ENCODE peak calls at places on chromosome 9, in eight cellular contexts. J, W, Y, M, T, S, K and P are unnamed samples.

GRCh38 chr9:104843644-104844226 is 79.8 kb downstream of the NIPSNAP3B start:
- DNase-seq in J (no peak), W (no peak), Y (no peak), M (no peak), T (no peak), S (no peak), K (no peak), P (no peak)

GRCh38 chr9:115170674-115171073 is 52.7 kb upstream of the TNC start:
- DNase-seq in J (no peak), W (no peak), Y (no peak), M (peak), T (no peak), S (no peak), K (no peak), P (peak)

GRCh38 chr9:132993511-132993939 is 15.0 kb downstream of the GFI1B start:
- DNase-seq in J (no peak), W (no peak), Y (no peak), M (peak), T (no peak), S (no peak), K (peak), P (no peak)

GRCh38 chr9:97840521-97840920 is 12.5 kb upstream of the FOXE1 start:
- DNase-seq in J (no peak), W (no peak), Y (no peak), M (peak), T (no peak), S (no peak), K (no peak), P (no peak)

GRCh38 chr9:125650271-125650737 is 56.7 kb downstream of the MAPKAP1 start:
- DNase-seq in J (no peak), W (peak), Y (no peak), M (peak), T (no peak), S (no peak), K (no peak), P (peak)

GRCh38 chr9:108543251-108543768 is 312.5 kb downstream of the ACTL7B start:
- DNase-seq in J (no peak), W (peak), Y (no peak), M (peak), T (no peak), S (no peak), K (no peak), P (no peak)

GRCh38 chr9:4192450-4192849 is 107.4 kb downstream of the GLIS3 start:
- DNase-seq in J (no peak), W (no peak), Y (no peak), M (no peak), T (no peak), S (no peak), K (no peak), P (no peak)

GRCh38 chr9:108704156-108704852 is 151.5 kb downstream of the ACTL7B start:
- DNase-seq in J (no peak), W (no peak), Y (no peak), M (peak), T (no peak), S (no peak), K (no peak), P (no peak)

GRCh38 chr9:113645224-113645971 is 181.9 kb downstream of the RGS3 start:
- DNase-seq in J (no peak), W (no peak), Y (no peak), M (no peak), T (no peak), S (no peak), K (no peak), P (no peak)

GRCh38 chr9:79662553-79662956 is 90.8 kb downstream of the TLE4 start:
- DNase-seq in J (no peak), W (no peak), Y (no peak), M (no peak), T (no peak), S (no peak), K (no peak), P (no peak)

GRCh38 chr9:135030711-135031245 is 56.7 kb upstream of the OLFM1 start:
- DNase-seq in J (no peak), W (no peak), Y (no peak), M (no peak), T (no peak), S (no peak), K (no peak), P (no peak)

GRCh38 chr9:33329117-33329563 is 38.8 kb downstream of the NFX1 start:
- DNase-seq in J (no peak), W (no peak), Y (peak), M (peak), T (no peak), S (peak), K (no peak), P (peak)

GRCh38 chr9:90847971-90848370 is 46.4 kb downstream of the SYK start:
- DNase-seq in J (no peak), W (no peak), Y (no peak), M (no peak), T (no peak), S (no peak), K (no peak), P (no peak)

GRCh38 chr9:132027752-132028666 is 51.7 kb downstream of the MED27 start:
- DNase-seq in J (no peak), W (no peak), Y (no peak), M (peak), T (no peak), S (no peak), K (no peak), P (no peak)

GRCh38 chr9:76516350-76516749 is 57.4 kb downstream of the GCNT1 start:
- DNase-seq in J (no peak), W (no peak), Y (no peak), M (peak), T (no peak), S (no peak), K (no peak), P (no peak)

GRCh38 chr9:22528485-22528884 is 81.9 kb downstream of the DMRTA1 start:
- DNase-seq in J (no peak), W (no peak), Y (no peak), M (no peak), T (no peak), S (no peak), K (no peak), P (no peak)

GRCh38 chr9:76562511-76562911 is 103.5 kb downstream of the GCNT1 start:
- DNase-seq in J (no peak), W (peak), Y (no peak), M (peak), T (no peak), S (no peak), K (no peak), P (no peak)

GRCh38 chr9:127360829-127361228 is 36.1 kb upstream of the SLC2A8 start:
- DNase-seq in J (no peak), W (peak), Y (no peak), M (peak), T (no peak), S (no peak), K (peak), P (no peak)

GRCh38 chr9:30507166-30507565 is 1877.3 kb upstream of the ACO1 start:
- DNase-seq in J (no peak), W (no peak), Y (no peak), M (no peak), T (no peak), S (no peak), K (no peak), P (no peak)

GRCh38 chr9:138011951-138012500 is 134.4 kb downstream of the CACNA1B start:
- DNase-seq in J (no peak), W (no peak), Y (no peak), M (no peak), T (no peak), S (no peak), K (no peak), P (no peak)
- TF ChIP-seq CTCF in J (no peak), W (no peak), Y (no peak), M (no peak), T (no peak), S (no peak), K (no peak), P (no peak)

GRCh38 chr9:2816476-2817141 is 27.3 kb downstream of the PUM3 start:
- DNase-seq in J (no peak), W (no peak), Y (no peak), M (peak), T (no peak), S (peak), K (no peak), P (no peak)

GRCh38 chr9:2817987-2818386 is 25.9 kb downstream of the PUM3 start:
- DNase-seq in J (no peak), W (no peak), Y (no peak), M (peak), T (no peak), S (no peak), K (no peak), P (peak)

GRCh38 chr9:2819165-2819564 is 24.7 kb downstream of the PUM3 start:
- DNase-seq in J (no peak), W (no peak), Y (no peak), M (no peak), T (no peak), S (no peak), K (no peak), P (no peak)

GRCh38 chr9:2815661-2816060 is 28.2 kb downstream of the PUM3 start:
- DNase-seq in J (no peak), W (no peak), Y (no peak), M (no peak), T (no peak), S (no peak), K (no peak), P (no peak)

GRCh38 chr9:2818486-2819121 is 25.3 kb downstream of the PUM3 start:
- DNase-seq in J (no peak), W (no peak), Y (no peak), M (no peak), T (no peak), S (no peak), K (no peak), P (no peak)
- H3K4me3 ChIP-seq in J (no peak), W (no peak), Y (no peak), M (no peak), T (no peak), S (no peak), K (no peak), P (no peak)

DNA sequence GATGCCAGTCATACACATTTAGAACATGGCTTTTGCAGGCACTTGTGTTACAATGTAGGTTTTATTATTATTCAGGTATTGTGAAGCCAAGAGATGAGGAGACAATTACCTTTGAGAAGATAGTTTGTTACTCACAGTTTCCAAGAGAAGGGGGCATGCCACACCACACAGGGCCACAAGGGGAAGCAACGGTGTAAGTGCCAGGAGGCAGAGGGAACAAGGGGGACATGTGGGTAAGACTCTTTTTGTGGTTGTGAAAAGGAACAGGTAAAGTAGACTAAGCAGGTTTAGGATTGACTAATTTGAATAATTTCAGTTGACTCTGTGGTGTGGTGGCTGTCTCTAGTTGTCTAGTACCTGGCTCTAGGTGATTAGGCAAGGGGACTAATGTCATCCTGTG is 191.2 kb downstream of the TRPM6 start:
- DNase-seq in J (no peak), W (no peak), Y (no peak), M (no peak), T (no peak), S (no peak), K (no peak), P (no peak)
- TF ChIP-seq CTCF in J (no peak), W (peak), Y (no peak), M (peak), T (no peak), S (no peak), K (no peak), P (no peak)

GRCh38 chr9:129885018-129885669 is 49.9 kb downstream of the USP20 start:
- DNase-seq in J (peak), W (peak), Y (no peak), M (no peak), T (peak), S (peak), K (peak), P (no peak)
- H3K4me3 ChIP-seq in J (peak), W (peak), Y (peak), M (peak), T (peak), S (peak), K (peak), P (no peak)

DNA sequence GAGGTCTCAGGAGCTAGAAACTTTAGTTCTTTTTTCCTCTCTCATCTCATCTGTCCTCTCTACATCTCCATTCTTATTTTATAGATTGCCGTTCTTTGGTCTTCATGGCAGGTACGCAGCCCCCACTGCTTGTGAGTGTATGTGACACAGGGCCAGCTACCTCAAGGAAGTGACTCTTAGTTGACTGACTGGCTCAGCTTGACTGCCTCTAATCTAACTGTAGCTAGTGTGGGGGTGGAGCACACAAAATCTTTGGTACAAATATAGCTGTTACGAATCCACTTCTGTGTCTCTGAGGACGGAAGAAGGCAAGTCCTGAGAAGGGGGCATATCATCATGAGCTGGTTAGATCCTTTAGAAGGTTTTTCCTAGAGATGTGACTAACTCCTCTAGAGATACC is 19.8 kb upstream of the SPTAN1 start:
- DNase-seq in J (no peak), W (no peak), Y (no peak), M (no peak), T (no peak), S (no peak), K (no peak), P (no peak)
- TF ChIP-seq CTCF in J (no peak), W (no peak), Y (no peak), M (no peak), T (no peak), S (no peak), K (no peak), P (no peak)

GRCh38 chr9:711761-712523 is 129.6 kb upstream of the DMRT1 start:
- DNase-seq in J (no peak), W (no peak), Y (no peak), M (no peak), T (no peak), S (no peak), K (no peak), P (no peak)

GRCh38 chr9:712643-713042 is 128.9 kb upstream of the DMRT1 start:
- DNase-seq in J (no peak), W (no peak), Y (no peak), M (no peak), T (no peak), S (no peak), K (no peak), P (no peak)

GRCh38 chr9:714675-715074 is 126.8 kb upstream of the DMRT1 start:
- DNase-seq in J (no peak), W (no peak), Y (no peak), M (no peak), T (no peak), S (no peak), K (no peak), P (no peak)

GRCh38 chr9:710951-711745 is 130.3 kb upstream of the DMRT1 start:
- DNase-seq in J (no peak), W (no peak), Y (no peak), M (no peak), T (no peak), S (no peak), K (no peak), P (no peak)

GRCh38 chr9:713046-713445 is 128.5 kb upstream of the DMRT1 start:
- DNase-seq in J (no peak), W (no peak), Y (no peak), M (no peak), T (no peak), S (no peak), K (no peak), P (no peak)
- H3K4me3 ChIP-seq in J (no peak), W (no peak), Y (peak), M (no peak), T (no peak), S (no peak), K (peak), P (no peak)

GRCh38 chr9:21362287-21362686 is 5.6 kb downstream of the IFNA13 start:
- DNase-seq in J (no peak), W (no peak), Y (no peak), M (no peak), T (no peak), S (no peak), K (no peak), P (no peak)
- TF ChIP-seq CTCF in J (no peak), W (no peak), Y (no peak), M (no peak), T (no peak), S (no peak), K (no peak), P (no peak)

DNA sequence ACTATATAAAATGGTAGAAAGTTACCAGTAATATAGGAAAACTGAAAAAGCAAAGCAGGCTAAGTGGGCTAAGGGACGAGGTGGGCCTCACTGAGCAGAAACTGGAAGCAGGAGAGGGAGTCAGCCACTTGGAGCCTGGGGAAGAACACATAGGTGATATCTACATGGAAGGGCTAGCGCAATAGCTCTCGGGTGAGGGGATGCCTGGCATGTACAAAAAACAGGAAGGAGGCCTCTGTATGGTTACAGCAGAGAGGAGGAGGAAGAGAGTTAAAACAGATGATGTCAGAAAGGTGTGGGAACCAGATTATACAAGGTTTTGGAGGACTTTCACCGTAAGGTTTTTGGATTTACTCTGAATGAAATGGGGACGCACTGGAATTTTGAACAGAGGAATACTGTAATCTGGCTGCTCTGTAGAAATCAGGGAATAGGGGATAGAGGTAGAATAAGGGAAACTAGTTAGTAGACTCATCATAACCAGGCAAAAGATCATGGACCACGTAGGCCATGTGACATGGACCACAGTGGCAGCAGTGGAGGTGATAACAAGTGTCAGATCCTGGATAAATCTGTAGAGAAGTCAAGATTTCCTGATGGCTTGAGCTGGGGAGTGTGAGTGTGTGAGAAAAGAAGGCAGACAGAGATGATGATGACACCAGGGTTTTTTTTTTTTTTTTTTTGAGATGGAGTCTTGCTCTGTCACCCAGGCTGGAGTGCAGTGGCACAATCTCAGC is 52.6 kb downstream of the FNBP1 start:
- DNase-seq in J (no peak), W (peak), Y (no peak), M (no peak), T (no peak), S (no peak), K (no peak), P (no peak)
- H3K4me3 ChIP-seq in J (no peak), W (peak), Y (no peak), M (no peak), T (no peak), S (no peak), K (no peak), P (no peak)

DNA sequence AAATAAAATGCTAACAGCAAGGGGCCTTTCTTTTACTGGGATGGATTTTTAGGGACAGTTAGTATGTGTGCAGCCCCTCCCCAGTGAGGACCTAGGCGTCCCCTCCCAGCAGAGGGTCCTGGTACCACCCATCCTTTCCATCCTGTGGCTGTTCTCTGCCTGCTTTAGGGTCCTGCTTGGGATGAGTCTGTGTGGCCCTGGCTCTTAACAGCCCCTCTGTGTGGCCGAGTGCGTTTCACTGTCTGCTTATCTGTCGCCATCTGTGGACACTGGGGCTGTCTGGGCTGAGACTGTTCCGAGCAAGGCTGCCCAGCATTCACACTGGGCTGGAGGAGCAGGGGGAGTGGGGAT is 17.0 kb downstream of the WNK2 start:
- DNase-seq in J (no peak), W (no peak), Y (no peak), M (no peak), T (no peak), S (no peak), K (peak), P (no peak)
- TF ChIP-seq CTCF in J (no peak), W (no peak), Y (no peak), M (no peak), T (no peak), S (no peak), K (no peak), P (no peak)